ENCODE peak calls at places on chromosomes 16 and 17, in four cellular contexts. One of them, this sample, is unnamed.

GRCh38 chr16:51734220-51734619 is 583.1 kb upstream of the SALL1 start:
- DNase-seq in WTC11: no peak
- DNase-seq in HepG2: no peak
- DNase-seq in GM12878: no peak
- DNase-seq in this sample: no peak

GRCh38 chr16:6562985-6563384 is 769.7 kb upstream of the RBFOX1 start:
- DNase-seq in WTC11: no peak
- DNase-seq in HepG2: no peak
- DNase-seq in GM12878: no peak
- DNase-seq in this sample: no peak

GRCh38 chr16:67459858-67460144 is 21.2 kb downstream of the ATP6V0D1 start:
- DNase-seq in WTC11: no peak
- DNase-seq in HepG2: no peak
- DNase-seq in GM12878: no peak
- DNase-seq in this sample: no peak

GRCh38 chr17:82241183-82241925 is 12.5 kb downstream of the SLC16A3 start:
- DNase-seq in WTC11: no peak
- DNase-seq in HepG2: peak; percentile 78
- DNase-seq in GM12878: no peak
- DNase-seq in this sample: no peak

GRCh38 chr16:54123766-54124165 is 162.8 kb downstream of the IRX3 start:
- DNase-seq in WTC11: no peak
- DNase-seq in HepG2: no peak
- DNase-seq in GM12878: no peak
- DNase-seq in this sample: no peak

GRCh38 chr17:51389875-51390274 is 129.5 kb downstream of the UTP18 start:
- DNase-seq in WTC11: no peak
- DNase-seq in HepG2: no peak
- DNase-seq in GM12878: no peak
- DNase-seq in this sample: no peak

GRCh38 chr16:11140466-11140865 is 115.5 kb downstream of the SOCS1 start:
- DNase-seq in WTC11: no peak
- DNase-seq in HepG2: no peak
- DNase-seq in GM12878: no peak
- DNase-seq in this sample: no peak

GRCh38 chr17:75769536-75769935 is 4.5 kb upstream of the GALK1 start:
- DNase-seq in WTC11: no peak
- DNase-seq in HepG2: no peak
- DNase-seq in GM12878: no peak
- DNase-seq in this sample: no peak

GRCh38 chr17:50834786-50835562 is 412 bp upstream of the WFIKKN2 start:
- DNase-seq in WTC11: no peak
- DNase-seq in HepG2: no peak
- DNase-seq in GM12878: no peak
- DNase-seq in this sample: no peak

GRCh38 chr17:1347681-1348318 is 52.2 kb downstream of the YWHAE start:
- DNase-seq in WTC11: no peak
- DNase-seq in HepG2: no peak
- DNase-seq in GM12878: no peak
- DNase-seq in this sample: no peak

GRCh38 chr16:14106961-14107360 is 35.8 kb downstream of the MRTFB start:
- DNase-seq in WTC11: no peak
- DNase-seq in HepG2: no peak
- DNase-seq in GM12878: no peak
- DNase-seq in this sample: no peak

GRCh38 chr17:57544834-57545463 is 200.2 kb downstream of the CCDC182 start:
- DNase-seq in WTC11: no peak
- DNase-seq in HepG2: no peak
- DNase-seq in GM12878: no peak
- DNase-seq in this sample: no peak

GRCh38 chr17:41492771-41493170 is 3.1 kb upstream of the KRT36 start:
- DNase-seq in WTC11: no peak
- DNase-seq in HepG2: peak; percentile 49
- DNase-seq in GM12878: no peak
- DNase-seq in this sample: no peak

GRCh38 chr16:32116080-32116479 is 137.0 kb upstream of the TP53TG3D start:
- DNase-seq in WTC11: no peak
- DNase-seq in HepG2: no peak
- DNase-seq in GM12878: no peak
- DNase-seq in this sample: peak; percentile 0

GRCh38 chr16:1614226-1615102 is 2.3 kb downstream of the CRAMP1 start:
- DNase-seq in WTC11: peak; percentile 38
- DNase-seq in HepG2: no peak
- DNase-seq in GM12878: no peak
- DNase-seq in this sample: peak; percentile 48

GRCh38 chr17:81527591-81528383 is at the start of gene FSCN2:
- DNase-seq in WTC11: no peak
- DNase-seq in HepG2: no peak
- DNase-seq in GM12878: no peak
- DNase-seq in this sample: no peak

GRCh38 chr16:64380751-64381150 is 741.1 kb downstream of the CDH11 start:
- DNase-seq in WTC11: peak; percentile 46
- DNase-seq in HepG2: no peak
- DNase-seq in GM12878: no peak
- DNase-seq in this sample: no peak
- TF ChIP-seq NR2C2 in WTC11: no peak
- TF ChIP-seq NR2C2 in HepG2: no peak
- TF ChIP-seq NR2C2 in GM12878: no peak
- TF ChIP-seq NR2C2 in this sample: no peak

DNA sequence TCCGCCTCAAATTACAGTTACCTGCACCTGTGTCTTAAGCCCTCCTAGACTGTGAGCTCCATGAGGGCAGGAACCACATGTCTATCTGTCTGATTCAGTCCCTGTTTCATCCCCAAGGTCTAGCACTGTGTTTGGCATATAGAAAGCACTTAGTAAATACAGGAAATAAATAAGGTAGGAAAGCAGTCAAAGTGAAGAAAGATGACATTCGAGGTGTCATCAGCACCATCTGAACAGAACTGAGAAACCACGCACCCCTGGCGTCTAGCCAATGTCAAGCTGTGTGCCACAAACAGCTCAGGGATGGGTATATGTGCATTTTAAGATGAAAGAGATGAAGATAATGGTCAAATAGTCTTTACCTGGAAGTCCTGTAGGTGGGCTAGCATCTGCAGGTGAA is 79.6 kb upstream of the ATP2A3 start:
- DNase-seq in WTC11: no peak
- DNase-seq in HepG2: no peak
- DNase-seq in GM12878: peak; percentile 39
- DNase-seq in this sample: no peak
- TF ChIP-seq NR2C2 in WTC11: no peak
- TF ChIP-seq NR2C2 in HepG2: no peak
- TF ChIP-seq NR2C2 in GM12878: no peak
- TF ChIP-seq NR2C2 in this sample: no peak

GRCh38 chr16:30984669-30985400 is at the start of gene HSD3B7:
- DNase-seq in WTC11: peak; percentile 95
- DNase-seq in HepG2: peak; percentile 80
- DNase-seq in GM12878: no peak
- DNase-seq in this sample: peak; percentile 95

GRCh38 chr16:30980959-30981358 is 4.0 kb upstream of the HSD3B7 start:
- DNase-seq in WTC11: no peak
- DNase-seq in HepG2: no peak
- DNase-seq in GM12878: no peak
- DNase-seq in this sample: no peak

GRCh38 chr16:30983289-30983889 is 1.6 kb upstream of the HSD3B7 start:
- DNase-seq in WTC11: no peak
- DNase-seq in HepG2: no peak
- DNase-seq in GM12878: no peak
- DNase-seq in this sample: no peak

GRCh38 chr16:30983898-30984610 is 953 bp upstream of the HSD3B7 start:
- DNase-seq in WTC11: no peak
- DNase-seq in HepG2: no peak
- DNase-seq in GM12878: no peak
- DNase-seq in this sample: no peak

DNA sequence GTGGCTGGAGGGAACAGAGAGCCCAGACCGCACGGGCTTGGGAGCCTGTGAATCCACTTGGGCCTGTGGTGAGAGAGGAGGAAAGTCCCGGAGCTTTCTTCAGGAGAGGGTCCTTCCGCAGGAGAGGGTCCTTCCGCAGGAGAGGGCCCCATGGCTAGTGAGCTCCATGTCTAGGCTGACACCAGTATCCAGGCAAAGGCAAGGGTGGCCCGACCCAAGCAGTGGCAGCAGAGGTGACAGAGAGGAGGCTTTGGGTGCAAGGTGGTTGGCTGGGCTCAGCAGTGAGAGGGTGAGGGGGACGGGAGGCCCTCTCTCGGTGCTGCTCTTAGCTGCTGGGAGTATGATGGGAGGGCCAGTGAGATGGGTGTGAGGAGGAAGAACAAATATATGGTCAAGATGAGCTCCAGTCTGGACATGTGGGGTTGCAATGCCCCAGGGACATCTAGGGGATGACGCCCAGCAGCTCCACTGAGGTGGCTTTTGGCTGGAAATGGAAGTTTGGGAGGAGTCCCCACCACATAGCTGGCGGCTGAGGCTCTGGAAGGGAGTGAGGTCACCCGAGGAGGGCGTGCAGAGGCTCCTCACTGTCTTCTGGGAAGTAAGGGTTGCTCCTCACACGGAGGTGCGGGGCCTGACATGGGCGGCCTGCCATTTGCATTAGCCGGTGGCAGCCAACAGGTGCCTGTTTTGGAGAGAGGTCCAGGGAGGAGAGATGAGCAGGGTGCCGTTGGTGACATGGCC is 2.3 kb upstream of the HSD3B7 start:
- DNase-seq in WTC11: no peak
- DNase-seq in HepG2: no peak
- DNase-seq in GM12878: no peak
- DNase-seq in this sample: no peak
- TF ChIP-seq NR2C2 in WTC11: no peak
- TF ChIP-seq NR2C2 in HepG2: no peak
- TF ChIP-seq NR2C2 in GM12878: no peak
- TF ChIP-seq NR2C2 in this sample: no peak

GRCh38 chr17:54944796-54945195 is 23.7 kb downstream of the COX11 start:
- DNase-seq in WTC11: no peak
- DNase-seq in HepG2: no peak
- DNase-seq in GM12878: no peak
- DNase-seq in this sample: no peak

GRCh38 chr17:54947396-54947795 is 21.1 kb downstream of the COX11 start:
- DNase-seq in WTC11: no peak
- DNase-seq in HepG2: peak; percentile 71
- DNase-seq in GM12878: no peak
- DNase-seq in this sample: no peak

GRCh38 chr17:54945246-54945645 is 23.2 kb downstream of the COX11 start:
- DNase-seq in WTC11: no peak
- DNase-seq in HepG2: no peak
- DNase-seq in GM12878: no peak
- DNase-seq in this sample: no peak

GRCh38 chr17:54948380-54948779 is 20.1 kb downstream of the COX11 start:
- DNase-seq in WTC11: no peak
- DNase-seq in HepG2: peak; percentile 44
- DNase-seq in GM12878: no peak
- DNase-seq in this sample: no peak

DNA sequence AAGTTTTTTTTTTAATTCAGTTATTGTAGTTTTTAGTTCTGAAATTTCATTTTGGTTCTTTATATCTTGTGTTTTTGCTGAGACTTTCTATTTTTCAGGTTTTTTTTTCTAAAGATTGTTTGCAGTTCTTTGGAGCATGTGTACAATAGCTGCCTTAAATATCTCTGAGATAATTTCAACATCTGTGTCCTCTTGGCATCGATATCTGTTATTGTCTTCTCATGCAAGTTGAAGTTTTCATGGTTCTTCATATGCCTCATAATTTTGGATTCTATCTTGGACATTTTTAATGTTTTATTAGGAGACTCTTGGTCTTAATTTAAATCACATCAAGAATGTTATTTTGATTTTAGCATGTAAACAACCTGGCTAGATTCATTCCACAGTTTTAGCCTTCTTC is 22.8 kb downstream of the COX11 start:
- DNase-seq in WTC11: no peak
- DNase-seq in HepG2: no peak
- DNase-seq in GM12878: no peak
- DNase-seq in this sample: no peak
- TF ChIP-seq NR2C2 in WTC11: no peak
- TF ChIP-seq NR2C2 in HepG2: no peak
- TF ChIP-seq NR2C2 in GM12878: no peak
- TF ChIP-seq NR2C2 in this sample: no peak

GRCh38 chr17:77180503-77181330 is 39.9 kb downstream of the SEC14L1 start:
- DNase-seq in WTC11: no peak
- DNase-seq in HepG2: peak; percentile 87
- DNase-seq in GM12878: no peak
- DNase-seq in this sample: no peak

GRCh38 chr17:77184474-77184873 is 43.7 kb downstream of the SEC14L1 start:
- DNase-seq in WTC11: no peak
- DNase-seq in HepG2: no peak
- DNase-seq in GM12878: no peak
- DNase-seq in this sample: no peak

GRCh38 chr17:77185137-77185536 is 44.4 kb downstream of the SEC14L1 start:
- DNase-seq in WTC11: no peak
- DNase-seq in HepG2: no peak
- DNase-seq in GM12878: no peak
- DNase-seq in this sample: no peak

GRCh38 chr17:77182773-77183172 is 42.0 kb downstream of the SEC14L1 start:
- DNase-seq in WTC11: no peak
- DNase-seq in HepG2: no peak
- DNase-seq in GM12878: no peak
- DNase-seq in this sample: no peak

DNA sequence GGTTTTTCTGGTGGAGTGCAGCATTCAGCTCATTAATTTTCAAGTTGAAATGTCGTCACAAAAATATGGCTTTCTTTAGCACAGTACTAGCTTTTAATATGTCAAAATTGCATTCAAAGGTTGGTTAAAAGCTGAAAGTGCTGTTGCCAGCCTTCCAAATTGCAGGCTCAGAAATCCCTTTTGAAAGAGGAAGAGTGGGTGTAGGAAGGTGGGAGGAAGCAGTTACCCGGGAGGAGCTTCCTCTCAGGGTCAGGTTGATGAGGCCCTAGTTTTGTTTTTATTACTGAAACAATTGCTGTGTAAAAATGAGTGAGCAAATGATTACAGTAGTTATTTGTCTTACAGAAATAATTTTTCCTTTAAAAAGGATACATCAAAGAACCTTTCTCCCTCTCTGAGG is 41.4 kb downstream of the SEC14L1 start:
- DNase-seq in WTC11: no peak
- DNase-seq in HepG2: no peak
- DNase-seq in GM12878: no peak
- DNase-seq in this sample: no peak
- TF ChIP-seq NR2C2 in WTC11: no peak
- TF ChIP-seq NR2C2 in HepG2: no peak
- TF ChIP-seq NR2C2 in GM12878: no peak
- TF ChIP-seq NR2C2 in this sample: no peak

GRCh38 chr17:44536090-44536960 is 21.0 kb upstream of the FZD2 start:
- DNase-seq in WTC11: no peak
- DNase-seq in HepG2: no peak
- DNase-seq in GM12878: no peak
- DNase-seq in this sample: no peak
- TF ChIP-seq NR2C2 in WTC11: no peak
- TF ChIP-seq NR2C2 in HepG2: no peak
- TF ChIP-seq NR2C2 in GM12878: no peak
- TF ChIP-seq NR2C2 in this sample: no peak

This sample was measured in K562.